ENCODE peak calls at places on chromosomes 11 and 22, in five cellular contexts. One of them, this sample, is unnamed.

GRCh38 chr22:50621491-50621880 is 6.5 kb downstream of the ARSA start:
- DNase-seq in fibroblast of the aortic adventitia: no peak
- DNase-seq in HFF-Myc: no peak
- DNase-seq in Peyer's patch: no peak
- DNase-seq in fibroblast of mammary gland: no peak
- DNase-seq in this sample: no peak

GRCh38 chr11:116078101-116078561 is 573.9 kb upstream of the CADM1 start:
- DNase-seq in fibroblast of the aortic adventitia: no peak
- DNase-seq in HFF-Myc: no peak
- DNase-seq in Peyer's patch: no peak
- DNase-seq in fibroblast of mammary gland: no peak
- DNase-seq in this sample: no peak

GRCh38 chr11:130216591-130217132 is 57.1 kb downstream of the ST14 start:
- DNase-seq in fibroblast of the aortic adventitia: no peak
- DNase-seq in HFF-Myc: no peak
- DNase-seq in Peyer's patch: peak; percentile 48
- DNase-seq in fibroblast of mammary gland: no peak
- DNase-seq in this sample: no peak

GRCh38 chr11:47108214-47108613 is 68.5 kb downstream of the ARFGAP2 start:
- DNase-seq in fibroblast of the aortic adventitia: no peak
- DNase-seq in HFF-Myc: no peak
- DNase-seq in Peyer's patch: no peak
- DNase-seq in fibroblast of mammary gland: no peak
- DNase-seq in this sample: no peak

GRCh38 chr11:3041699-3042098 is 15.5 kb downstream of the CARS1 start:
- DNase-seq in fibroblast of the aortic adventitia: no peak
- DNase-seq in HFF-Myc: no peak
- DNase-seq in Peyer's patch: peak; percentile 75
- DNase-seq in fibroblast of mammary gland: no peak
- DNase-seq in this sample: no peak

GRCh38 chr11:75625970-75626691 is 42.7 kb downstream of the MAP6 start:
- DNase-seq in fibroblast of the aortic adventitia: peak; percentile 81
- DNase-seq in HFF-Myc: peak; percentile 45
- DNase-seq in Peyer's patch: no peak
- DNase-seq in fibroblast of mammary gland: peak; percentile 90
- DNase-seq in this sample: peak; percentile 24

GRCh38 chr11:126776125-126776524 is 224.4 kb downstream of the KIRREL3 start:
- DNase-seq in fibroblast of the aortic adventitia: no peak
- DNase-seq in HFF-Myc: no peak
- DNase-seq in Peyer's patch: no peak
- DNase-seq in fibroblast of mammary gland: no peak
- DNase-seq in this sample: no peak

GRCh38 chr11:75422248-75423231 is 10.5 kb downstream of the KLHL35 start:
- DNase-seq in fibroblast of the aortic adventitia: no peak
- DNase-seq in HFF-Myc: no peak
- DNase-seq in Peyer's patch: peak; percentile 12
- DNase-seq in fibroblast of mammary gland: no peak
- DNase-seq in this sample: no peak

GRCh38 chr11:134361241-134361640 is 29.5 kb downstream of the GLB1L2 start:
- DNase-seq in fibroblast of the aortic adventitia: no peak
- DNase-seq in HFF-Myc: no peak
- DNase-seq in Peyer's patch: peak; percentile 40
- DNase-seq in fibroblast of mammary gland: no peak
- DNase-seq in this sample: no peak

GRCh38 chr11:104907521-104908185 is 9.4 kb upstream of the CASP12 start:
- DNase-seq in fibroblast of the aortic adventitia: peak; percentile 22
- DNase-seq in HFF-Myc: peak; percentile 90
- DNase-seq in Peyer's patch: no peak
- DNase-seq in fibroblast of mammary gland: peak; percentile 77
- DNase-seq in this sample: no peak

GRCh38 chr11:103682318-103683184 is 353.9 kb upstream of the DDI1 start:
- DNase-seq in fibroblast of the aortic adventitia: peak; percentile 93
- DNase-seq in HFF-Myc: peak; percentile 57
- DNase-seq in Peyer's patch: no peak
- DNase-seq in fibroblast of mammary gland: peak; percentile 85
- DNase-seq in this sample: peak; percentile 60

GRCh38 chr22:25762147-25762546 is 20.2 kb downstream of the MYO18B start:
- DNase-seq in fibroblast of the aortic adventitia: peak; percentile 39
- DNase-seq in HFF-Myc: no peak
- DNase-seq in Peyer's patch: no peak
- DNase-seq in fibroblast of mammary gland: no peak
- DNase-seq in this sample: no peak

GRCh38 chr11:126282361-126282741 is 542 bp upstream of the TIRAP start:
- DNase-seq in fibroblast of the aortic adventitia: peak; percentile 61
- DNase-seq in HFF-Myc: no peak
- DNase-seq in Peyer's patch: peak; percentile 65
- DNase-seq in fibroblast of mammary gland: peak; percentile 44
- DNase-seq in this sample: no peak

GRCh38 chr11:128171496-128171895 is 415.9 kb downstream of the ETS1 start:
- DNase-seq in fibroblast of the aortic adventitia: peak; percentile 58
- DNase-seq in HFF-Myc: no peak
- DNase-seq in Peyer's patch: no peak
- DNase-seq in fibroblast of mammary gland: peak; percentile 23
- DNase-seq in this sample: no peak

GRCh38 chr11:46894961-46895360 is 23.4 kb downstream of the LRP4 start:
- DNase-seq in fibroblast of the aortic adventitia: no peak
- DNase-seq in HFF-Myc: no peak
- DNase-seq in Peyer's patch: no peak
- DNase-seq in fibroblast of mammary gland: no peak
- DNase-seq in this sample: no peak

GRCh38 chr11:106077609-106078517 is at the start of gene AASDHPPT:
- DNase-seq in fibroblast of the aortic adventitia: peak; percentile 46
- DNase-seq in HFF-Myc: no peak
- DNase-seq in Peyer's patch: no peak
- DNase-seq in fibroblast of mammary gland: peak; percentile 54
- DNase-seq in this sample: no peak

GRCh38 chr11:78961938-78962701 is 387.5 kb upstream of the NARS2 start:
- DNase-seq in fibroblast of the aortic adventitia: peak; percentile 51
- DNase-seq in HFF-Myc: no peak
- DNase-seq in Peyer's patch: no peak
- DNase-seq in fibroblast of mammary gland: peak; percentile 30
- DNase-seq in this sample: no peak

GRCh38 chr11:43987384-43988039 is 45.1 kb downstream of the C11orf96 start:
- DNase-seq in fibroblast of the aortic adventitia: peak; percentile 98
- DNase-seq in HFF-Myc: no peak
- DNase-seq in Peyer's patch: peak; percentile 60
- DNase-seq in fibroblast of mammary gland: peak; percentile 97
- DNase-seq in this sample: peak; percentile 76

GRCh38 chr11:115220881-115221280 is 283.3 kb downstream of the CADM1 start:
- DNase-seq in fibroblast of the aortic adventitia: no peak
- DNase-seq in HFF-Myc: no peak
- DNase-seq in Peyer's patch: no peak
- DNase-seq in fibroblast of mammary gland: no peak
- DNase-seq in this sample: no peak

GRCh38 chr11:71302911-71303310 is 50.5 kb upstream of the SHANK2 start:
- DNase-seq in fibroblast of the aortic adventitia: no peak
- DNase-seq in HFF-Myc: no peak
- DNase-seq in Peyer's patch: no peak
- DNase-seq in fibroblast of mammary gland: no peak
- DNase-seq in this sample: no peak

GRCh38 chr22:46696225-46696518 is 41.9 kb downstream of the CERK start:
- DNase-seq in fibroblast of the aortic adventitia: no peak
- DNase-seq in HFF-Myc: no peak
- DNase-seq in Peyer's patch: no peak
- DNase-seq in fibroblast of mammary gland: no peak
- DNase-seq in this sample: no peak

GRCh38 chr22:33451851-33452469 is 393.8 kb upstream of the SYN3 start:
- DNase-seq in fibroblast of the aortic adventitia: no peak
- DNase-seq in HFF-Myc: no peak
- DNase-seq in Peyer's patch: no peak
- DNase-seq in fibroblast of mammary gland: no peak
- DNase-seq in this sample: no peak

GRCh38 chr22:24434472-24435322 is 7.3 kb downstream of the ADORA2A start:
- DNase-seq in fibroblast of the aortic adventitia: peak; percentile 33
- DNase-seq in HFF-Myc: no peak
- DNase-seq in Peyer's patch: peak; percentile 48
- DNase-seq in fibroblast of mammary gland: no peak
- DNase-seq in this sample: no peak

GRCh38 chr22:27433585-27434190 is 367.9 kb downstream of the MN1 start:
- DNase-seq in fibroblast of the aortic adventitia: no peak
- DNase-seq in HFF-Myc: no peak
- DNase-seq in Peyer's patch: no peak
- DNase-seq in fibroblast of mammary gland: peak; percentile 37
- DNase-seq in this sample: no peak

GRCh38 chr11:109426442-109426841 is 4.5 kb downstream of the C11orf87 start:
- DNase-seq in fibroblast of the aortic adventitia: no peak
- DNase-seq in HFF-Myc: no peak
- DNase-seq in Peyer's patch: no peak
- DNase-seq in fibroblast of mammary gland: peak; percentile 25
- DNase-seq in this sample: no peak

GRCh38 chr11:29173660-29174062 is 843.2 kb downstream of the KCNA4 start:
- DNase-seq in fibroblast of the aortic adventitia: peak; percentile 95
- DNase-seq in HFF-Myc: peak; percentile 5
- DNase-seq in Peyer's patch: no peak
- DNase-seq in fibroblast of mammary gland: peak; percentile 10
- DNase-seq in this sample: no peak

GRCh38 chr22:18042685-18043084 is 18.3 kb upstream of the MICAL3 start:
- DNase-seq in fibroblast of the aortic adventitia: no peak
- DNase-seq in HFF-Myc: no peak
- DNase-seq in Peyer's patch: no peak
- DNase-seq in fibroblast of mammary gland: no peak
- DNase-seq in this sample: no peak

GRCh38 chr22:36220457-36220921 is 18.8 kb downstream of the APOL2 start:
- DNase-seq in fibroblast of the aortic adventitia: peak; percentile 36
- DNase-seq in HFF-Myc: no peak
- DNase-seq in Peyer's patch: peak; percentile 67
- DNase-seq in fibroblast of mammary gland: peak; percentile 48
- DNase-seq in this sample: no peak

GRCh38 chr22:36224245-36224644 is 15.1 kb downstream of the APOL2 start:
- DNase-seq in fibroblast of the aortic adventitia: no peak
- DNase-seq in HFF-Myc: no peak
- DNase-seq in Peyer's patch: no peak
- DNase-seq in fibroblast of mammary gland: no peak
- DNase-seq in this sample: no peak

GRCh38 chr22:36223504-36223903 is 15.8 kb downstream of the APOL2 start:
- DNase-seq in fibroblast of the aortic adventitia: no peak
- DNase-seq in HFF-Myc: no peak
- DNase-seq in Peyer's patch: no peak
- DNase-seq in fibroblast of mammary gland: no peak
- DNase-seq in this sample: no peak

GRCh38 chr22:36222887-36223450 is 16.4 kb downstream of the APOL2 start:
- DNase-seq in fibroblast of the aortic adventitia: no peak
- DNase-seq in HFF-Myc: no peak
- DNase-seq in Peyer's patch: no peak
- DNase-seq in fibroblast of mammary gland: no peak
- DNase-seq in this sample: no peak

DNA sequence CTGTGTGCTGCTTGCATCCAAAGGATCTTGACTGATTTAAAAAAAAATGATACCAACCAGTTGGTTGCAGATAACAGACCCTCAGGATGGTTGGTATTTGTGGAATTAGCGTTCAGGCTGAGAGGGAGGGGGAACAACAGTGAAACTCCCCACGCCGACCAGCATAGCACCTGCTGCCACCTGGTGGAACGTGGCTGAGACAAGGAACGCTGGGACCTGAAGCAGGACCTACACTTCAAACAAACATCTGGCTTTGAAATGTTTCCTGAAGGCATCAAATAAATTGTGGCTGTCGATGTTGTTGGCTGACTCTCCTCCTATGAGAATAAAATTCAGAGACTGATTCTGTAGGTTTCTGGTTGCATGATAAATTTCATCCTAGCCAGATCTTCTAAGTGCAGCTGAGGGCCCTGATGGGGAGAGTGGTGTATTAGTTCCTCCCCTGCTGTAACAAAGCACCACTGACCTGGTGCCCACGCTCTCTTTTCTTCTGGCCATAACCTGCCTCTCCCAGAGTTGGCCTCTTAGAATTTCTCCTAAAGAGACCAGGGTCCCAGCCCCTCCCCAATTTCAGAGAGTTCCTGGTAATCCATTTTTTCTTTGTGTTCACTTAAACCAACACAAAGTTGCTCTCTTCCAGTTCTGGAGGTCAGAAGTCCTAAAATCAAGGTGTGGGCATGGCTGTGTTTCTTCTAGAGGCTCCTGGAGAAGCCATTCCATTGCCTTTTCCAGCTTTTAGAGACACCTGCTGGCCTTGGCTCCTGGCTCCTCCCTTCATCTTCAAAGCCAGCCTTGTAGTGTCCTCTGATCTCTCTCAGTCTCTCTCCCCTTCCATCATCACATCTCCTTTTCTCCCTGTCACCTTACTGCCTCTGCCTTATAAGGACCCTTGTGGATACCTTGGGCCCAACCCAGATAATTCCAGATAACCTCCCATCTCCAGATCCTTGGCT is 17.3 kb downstream of the APOL2 start:
- DNase-seq in fibroblast of the aortic adventitia: peak; percentile 68
- DNase-seq in HFF-Myc: no peak
- DNase-seq in Peyer's patch: peak; percentile 65
- DNase-seq in fibroblast of mammary gland: peak; percentile 46
- DNase-seq in this sample: no peak
- TF ChIP-seq CTCF in fibroblast of the aortic adventitia: peak; percentile 78
- TF ChIP-seq CTCF in HFF-Myc: peak; percentile 74
- TF ChIP-seq CTCF in Peyer's patch: peak; percentile 75
- TF ChIP-seq CTCF in fibroblast of mammary gland: peak; percentile 56
- TF ChIP-seq CTCF in this sample: peak; percentile 64

GRCh38 chr11:118005224-118006152 is 19.3 kb downstream of the IL10RA start:
- DNase-seq in fibroblast of the aortic adventitia: no peak
- DNase-seq in HFF-Myc: no peak
- DNase-seq in Peyer's patch: no peak
- DNase-seq in fibroblast of mammary gland: no peak
- DNase-seq in this sample: no peak
- TF ChIP-seq CTCF in fibroblast of the aortic adventitia: no peak
- TF ChIP-seq CTCF in HFF-Myc: no peak
- TF ChIP-seq CTCF in Peyer's patch: no peak
- TF ChIP-seq CTCF in fibroblast of mammary gland: no peak
- TF ChIP-seq CTCF in this sample: no peak

GRCh38 chr22:38305481-38306448 is 11.5 kb downstream of the CSNK1E start:
- DNase-seq in fibroblast of the aortic adventitia: peak; percentile 72
- DNase-seq in HFF-Myc: no peak
- DNase-seq in Peyer's patch: no peak
- DNase-seq in fibroblast of mammary gland: peak; percentile 77
- DNase-seq in this sample: no peak
- TF ChIP-seq CTCF in fibroblast of the aortic adventitia: no peak
- TF ChIP-seq CTCF in HFF-Myc: no peak
- TF ChIP-seq CTCF in Peyer's patch: no peak
- TF ChIP-seq CTCF in fibroblast of mammary gland: no peak
- TF ChIP-seq CTCF in this sample: no peak

DNA sequence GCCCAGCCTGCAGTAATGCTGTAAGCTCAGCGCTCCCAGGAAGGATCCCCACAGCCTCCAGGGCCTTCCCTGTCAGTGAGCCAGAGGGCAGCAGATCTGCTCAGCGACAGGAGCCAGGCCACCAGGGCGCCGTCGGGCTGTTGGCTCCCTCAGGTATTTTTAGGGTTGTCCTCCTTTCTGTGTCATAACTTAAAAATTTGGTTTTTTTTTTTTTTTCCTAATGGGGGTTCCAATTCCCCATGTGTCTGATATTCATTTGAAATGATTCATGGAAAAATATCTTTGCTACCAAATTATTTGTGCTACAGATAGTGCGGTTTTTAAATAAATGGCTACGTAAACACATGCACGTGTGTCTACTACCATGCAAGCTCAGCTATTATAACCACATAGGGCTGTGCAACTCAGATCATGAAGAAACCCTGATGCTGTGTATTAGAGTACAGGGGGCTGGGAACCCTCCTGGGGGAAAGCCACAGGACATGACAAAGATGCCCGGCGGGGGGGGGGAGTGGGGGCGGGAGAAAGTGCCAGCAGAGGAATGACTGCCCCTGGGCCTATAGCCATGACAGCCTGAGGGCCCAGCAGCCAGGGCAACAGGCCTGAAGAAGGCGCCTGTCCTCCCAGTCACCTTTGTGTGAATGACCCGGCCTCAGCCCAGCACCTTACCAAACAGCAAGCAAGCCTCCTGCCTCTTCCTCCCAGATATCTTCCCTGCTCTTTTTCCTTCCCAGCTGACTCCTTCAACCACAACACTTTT is 89.3 kb downstream of the NAT10 start:
- DNase-seq in fibroblast of the aortic adventitia: no peak
- DNase-seq in HFF-Myc: no peak
- DNase-seq in Peyer's patch: no peak
- DNase-seq in fibroblast of mammary gland: no peak
- DNase-seq in this sample: no peak
- TF ChIP-seq CTCF in fibroblast of the aortic adventitia: no peak
- TF ChIP-seq CTCF in HFF-Myc: no peak
- TF ChIP-seq CTCF in Peyer's patch: no peak
- TF ChIP-seq CTCF in fibroblast of mammary gland: no peak
- TF ChIP-seq CTCF in this sample: no peak